ENCODE peak calls at places on chromosomes 2 and 18, in nine cellular contexts. One of them, this sample, is unnamed.
A peak's percentile ranks its signal among the peaks of the same experiment; 100 is the strongest.

GRCh38 chr2:5713101-5713500 is 20.9 kb downstream of the SOX11 start:
- DNase-seq in stimulated activated CD4-positive, alpha-beta T cell treated with anti-CD3 and anti-CD28 coated beads, Interleukin-12 subunit alpha, Interleukin-12 subunit beta, amount 100 ng/mL, for 4 hours: no peak
- DNase-seq in mucosa of descending colon: no peak
- DNase-seq in activated naive CD4-positive, alpha-beta T cell: no peak
- DNase-seq in HepG2: no peak
- DNase-seq in NT2/D1: no peak
- DNase-seq in aorta: no peak
- DNase-seq in SJSA1: no peak
- DNase-seq in CD8-positive, alpha-beta T cell: no peak
- DNase-seq in this sample: no peak

GRCh38 chr18:55100817-55101457 is 141.7 kb upstream of the CCDC68 start:
- DNase-seq in HepG2: no peak
- DNase-seq in SJSA1: no peak
- DNase-seq in NT2/D1: no peak
- DNase-seq in mucosa of descending colon: no peak
- DNase-seq in aorta: no peak
- DNase-seq in CD8-positive, alpha-beta T cell: no peak
- DNase-seq in activated naive CD4-positive, alpha-beta T cell: no peak
- DNase-seq in stimulated activated CD4-positive, alpha-beta T cell treated with anti-CD3 and anti-CD28 coated beads, Interleukin-12 subunit alpha, Interleukin-12 subunit beta, amount 100 ng/mL, for 4 hours: no peak
- DNase-seq in this sample: no peak

GRCh38 chr2:157628532-157629415 is at the start of gene ACVR1C:
- DNase-seq in CD8-positive, alpha-beta T cell: peak; percentile 62
- DNase-seq in mucosa of descending colon: peak; percentile 88
- DNase-seq in aorta: peak; percentile 82
- DNase-seq in SJSA1: peak; percentile 50
- DNase-seq in stimulated activated CD4-positive, alpha-beta T cell treated with anti-CD3 and anti-CD28 coated beads, Interleukin-12 subunit alpha, Interleukin-12 subunit beta, amount 100 ng/mL, for 4 hours: peak; percentile 53
- DNase-seq in activated naive CD4-positive, alpha-beta T cell: peak; percentile 13
- DNase-seq in HepG2: peak; percentile 84
- DNase-seq in NT2/D1: peak; percentile 92
- DNase-seq in this sample: peak; percentile 50

GRCh38 chr2:105177546-105178254 is 63.8 kb upstream of the GPR45 start:
- DNase-seq in stimulated activated CD4-positive, alpha-beta T cell treated with anti-CD3 and anti-CD28 coated beads, Interleukin-12 subunit alpha, Interleukin-12 subunit beta, amount 100 ng/mL, for 4 hours: no peak
- DNase-seq in CD8-positive, alpha-beta T cell: no peak
- DNase-seq in aorta: no peak
- DNase-seq in mucosa of descending colon: no peak
- DNase-seq in activated naive CD4-positive, alpha-beta T cell: no peak
- DNase-seq in SJSA1: no peak
- DNase-seq in HepG2: no peak
- DNase-seq in NT2/D1: peak; percentile 15
- DNase-seq in this sample: no peak

GRCh38 chr18:57839942-57840381 is 36.8 kb upstream of the ATP8B1 start:
- DNase-seq in aorta: no peak
- DNase-seq in NT2/D1: no peak
- DNase-seq in mucosa of descending colon: no peak
- DNase-seq in CD8-positive, alpha-beta T cell: no peak
- DNase-seq in stimulated activated CD4-positive, alpha-beta T cell treated with anti-CD3 and anti-CD28 coated beads, Interleukin-12 subunit alpha, Interleukin-12 subunit beta, amount 100 ng/mL, for 4 hours: no peak
- DNase-seq in HepG2: no peak
- DNase-seq in activated naive CD4-positive, alpha-beta T cell: no peak
- DNase-seq in SJSA1: no peak
- DNase-seq in this sample: no peak

GRCh38 chr2:120847700-120848321 is 112.1 kb downstream of the GLI2 start:
- DNase-seq in mucosa of descending colon: no peak
- DNase-seq in HepG2: no peak
- DNase-seq in NT2/D1: no peak
- DNase-seq in stimulated activated CD4-positive, alpha-beta T cell treated with anti-CD3 and anti-CD28 coated beads, Interleukin-12 subunit alpha, Interleukin-12 subunit beta, amount 100 ng/mL, for 4 hours: no peak
- DNase-seq in SJSA1: no peak
- DNase-seq in activated naive CD4-positive, alpha-beta T cell: no peak
- DNase-seq in aorta: no peak
- DNase-seq in CD8-positive, alpha-beta T cell: no peak
- DNase-seq in this sample: no peak

GRCh38 chr2:205687018-205687956 is 5.0 kb downstream of the NRP2 start:
- DNase-seq in stimulated activated CD4-positive, alpha-beta T cell treated with anti-CD3 and anti-CD28 coated beads, Interleukin-12 subunit alpha, Interleukin-12 subunit beta, amount 100 ng/mL, for 4 hours: no peak
- DNase-seq in aorta: no peak
- DNase-seq in NT2/D1: no peak
- DNase-seq in HepG2: no peak
- DNase-seq in mucosa of descending colon: no peak
- DNase-seq in SJSA1: no peak
- DNase-seq in CD8-positive, alpha-beta T cell: no peak
- DNase-seq in activated naive CD4-positive, alpha-beta T cell: no peak
- DNase-seq in this sample: no peak

GRCh38 chr2:178450574-178451429 is at the start of the genes PJVK and PRKRA:
- DNase-seq in stimulated activated CD4-positive, alpha-beta T cell treated with anti-CD3 and anti-CD28 coated beads, Interleukin-12 subunit alpha, Interleukin-12 subunit beta, amount 100 ng/mL, for 4 hours: peak; percentile 96
- DNase-seq in SJSA1: peak; percentile 98
- DNase-seq in HepG2: peak; percentile 93
- DNase-seq in aorta: peak; percentile 100
- DNase-seq in mucosa of descending colon: peak; percentile 98
- DNase-seq in CD8-positive, alpha-beta T cell: peak; percentile 95
- DNase-seq in NT2/D1: peak; percentile 96
- DNase-seq in activated naive CD4-positive, alpha-beta T cell: peak; percentile 76
- DNase-seq in this sample: peak; percentile 93

GRCh38 chr2:7994397-7994951 is 687.4 kb upstream of the ID2 start:
- DNase-seq in NT2/D1: no peak
- DNase-seq in stimulated activated CD4-positive, alpha-beta T cell treated with anti-CD3 and anti-CD28 coated beads, Interleukin-12 subunit alpha, Interleukin-12 subunit beta, amount 100 ng/mL, for 4 hours: no peak
- DNase-seq in SJSA1: no peak
- DNase-seq in aorta: no peak
- DNase-seq in CD8-positive, alpha-beta T cell: no peak
- DNase-seq in mucosa of descending colon: no peak
- DNase-seq in HepG2: no peak
- DNase-seq in activated naive CD4-positive, alpha-beta T cell: no peak
- DNase-seq in this sample: peak; percentile 21

GRCh38 chr18:48831113-48831759 is 119.5 kb downstream of the SMAD7 start:
- DNase-seq in SJSA1: peak; percentile 39
- DNase-seq in HepG2: no peak
- DNase-seq in activated naive CD4-positive, alpha-beta T cell: no peak
- DNase-seq in stimulated activated CD4-positive, alpha-beta T cell treated with anti-CD3 and anti-CD28 coated beads, Interleukin-12 subunit alpha, Interleukin-12 subunit beta, amount 100 ng/mL, for 4 hours: no peak
- DNase-seq in mucosa of descending colon: no peak
- DNase-seq in NT2/D1: no peak
- DNase-seq in CD8-positive, alpha-beta T cell: no peak
- DNase-seq in aorta: peak; percentile 40
- DNase-seq in this sample: no peak

GRCh38 chr2:191631754-191632153 is 46.2 kb upstream of the NABP1 start:
- DNase-seq in stimulated activated CD4-positive, alpha-beta T cell treated with anti-CD3 and anti-CD28 coated beads, Interleukin-12 subunit alpha, Interleukin-12 subunit beta, amount 100 ng/mL, for 4 hours: no peak
- DNase-seq in activated naive CD4-positive, alpha-beta T cell: no peak
- DNase-seq in CD8-positive, alpha-beta T cell: no peak
- DNase-seq in aorta: no peak
- DNase-seq in SJSA1: no peak
- DNase-seq in HepG2: peak; percentile 35
- DNase-seq in mucosa of descending colon: no peak
- DNase-seq in NT2/D1: no peak
- DNase-seq in this sample: peak; percentile 3

GRCh38 chr18:50817898-50818250 is 1.9 kb downstream of the MRO start:
- DNase-seq in CD8-positive, alpha-beta T cell: no peak
- DNase-seq in stimulated activated CD4-positive, alpha-beta T cell treated with anti-CD3 and anti-CD28 coated beads, Interleukin-12 subunit alpha, Interleukin-12 subunit beta, amount 100 ng/mL, for 4 hours: no peak
- DNase-seq in mucosa of descending colon: no peak
- DNase-seq in aorta: no peak
- DNase-seq in NT2/D1: no peak
- DNase-seq in activated naive CD4-positive, alpha-beta T cell: no peak
- DNase-seq in HepG2: no peak
- DNase-seq in SJSA1: no peak
- DNase-seq in this sample: no peak

GRCh38 chr2:237866119-237866621 is 6.7 kb downstream of the RAMP1 start:
- DNase-seq in NT2/D1: no peak
- DNase-seq in mucosa of descending colon: no peak
- DNase-seq in HepG2: no peak
- DNase-seq in stimulated activated CD4-positive, alpha-beta T cell treated with anti-CD3 and anti-CD28 coated beads, Interleukin-12 subunit alpha, Interleukin-12 subunit beta, amount 100 ng/mL, for 4 hours: no peak
- DNase-seq in SJSA1: peak; percentile 78
- DNase-seq in CD8-positive, alpha-beta T cell: no peak
- DNase-seq in activated naive CD4-positive, alpha-beta T cell: no peak
- DNase-seq in aorta: no peak
- DNase-seq in this sample: no peak

GRCh38 chr2:81276595-81276994 is 972.0 kb upstream of the LRRTM1 start:
- DNase-seq in SJSA1: no peak
- DNase-seq in mucosa of descending colon: no peak
- DNase-seq in activated naive CD4-positive, alpha-beta T cell: no peak
- DNase-seq in stimulated activated CD4-positive, alpha-beta T cell treated with anti-CD3 and anti-CD28 coated beads, Interleukin-12 subunit alpha, Interleukin-12 subunit beta, amount 100 ng/mL, for 4 hours: no peak
- DNase-seq in NT2/D1: no peak
- DNase-seq in aorta: no peak
- DNase-seq in HepG2: no peak
- DNase-seq in CD8-positive, alpha-beta T cell: no peak
- DNase-seq in this sample: no peak

GRCh38 chr2:172305066-172305465 is 122.3 kb upstream of the ITGA6 start:
- DNase-seq in mucosa of descending colon: no peak
- DNase-seq in stimulated activated CD4-positive, alpha-beta T cell treated with anti-CD3 and anti-CD28 coated beads, Interleukin-12 subunit alpha, Interleukin-12 subunit beta, amount 100 ng/mL, for 4 hours: no peak
- DNase-seq in aorta: no peak
- DNase-seq in CD8-positive, alpha-beta T cell: no peak
- DNase-seq in NT2/D1: no peak
- DNase-seq in SJSA1: no peak
- DNase-seq in HepG2: no peak
- DNase-seq in activated naive CD4-positive, alpha-beta T cell: no peak
- DNase-seq in this sample: peak; percentile 9

GRCh38 chr2:38386377-38386776 is 9.3 kb upstream of the ATL2 start:
- DNase-seq in SJSA1: no peak
- DNase-seq in stimulated activated CD4-positive, alpha-beta T cell treated with anti-CD3 and anti-CD28 coated beads, Interleukin-12 subunit alpha, Interleukin-12 subunit beta, amount 100 ng/mL, for 4 hours: no peak
- DNase-seq in aorta: no peak
- DNase-seq in NT2/D1: no peak
- DNase-seq in HepG2: no peak
- DNase-seq in CD8-positive, alpha-beta T cell: no peak
- DNase-seq in activated naive CD4-positive, alpha-beta T cell: no peak
- DNase-seq in mucosa of descending colon: no peak
- DNase-seq in this sample: no peak

GRCh38 chr18:45874501-45875184 is 49.2 kb downstream of the SIGLEC15 start:
- DNase-seq in activated naive CD4-positive, alpha-beta T cell: no peak
- DNase-seq in NT2/D1: no peak
- DNase-seq in stimulated activated CD4-positive, alpha-beta T cell treated with anti-CD3 and anti-CD28 coated beads, Interleukin-12 subunit alpha, Interleukin-12 subunit beta, amount 100 ng/mL, for 4 hours: peak; percentile 30
- DNase-seq in aorta: no peak
- DNase-seq in SJSA1: no peak
- DNase-seq in mucosa of descending colon: no peak
- DNase-seq in HepG2: no peak
- DNase-seq in CD8-positive, alpha-beta T cell: peak; percentile 60
- DNase-seq in this sample: no peak

GRCh38 chr2:134258684-134259408 is 5.0 kb downstream of the MGAT5 start:
- DNase-seq in SJSA1: no peak
- DNase-seq in aorta: no peak
- DNase-seq in CD8-positive, alpha-beta T cell: peak; percentile 76
- DNase-seq in HepG2: no peak
- DNase-seq in mucosa of descending colon: no peak
- DNase-seq in NT2/D1: no peak
- DNase-seq in activated naive CD4-positive, alpha-beta T cell: no peak
- DNase-seq in stimulated activated CD4-positive, alpha-beta T cell treated with anti-CD3 and anti-CD28 coated beads, Interleukin-12 subunit alpha, Interleukin-12 subunit beta, amount 100 ng/mL, for 4 hours: no peak
- DNase-seq in this sample: no peak

GRCh38 chr2:224284134-224284946 is 117.6 kb downstream of the FAM124B start:
- DNase-seq in mucosa of descending colon: no peak
- DNase-seq in NT2/D1: peak; percentile 38
- DNase-seq in aorta: no peak
- DNase-seq in CD8-positive, alpha-beta T cell: no peak
- DNase-seq in activated naive CD4-positive, alpha-beta T cell: no peak
- DNase-seq in stimulated activated CD4-positive, alpha-beta T cell treated with anti-CD3 and anti-CD28 coated beads, Interleukin-12 subunit alpha, Interleukin-12 subunit beta, amount 100 ng/mL, for 4 hours: no peak
- DNase-seq in SJSA1: no peak
- DNase-seq in HepG2: peak; percentile 73
- DNase-seq in this sample: no peak